ENCODE peak calls at places on chromosomes 2 and 18, in eight cellular contexts. A, S, Q, L, I, R, E and M are unnamed samples.

GRCh38 chr18:52888014-52888413 is 548.0 kb downstream of the DCC start:
- DNase-seq in E (no peak), R (no peak), A (no peak), L (peak; percentile 23), Q (no peak), S (no peak), I (no peak), M (no peak)

GRCh38 chr2:12080360-12080759 is 333.9 kb downstream of the LPIN1 start:
- DNase-seq in L (no peak), E (no peak), R (no peak), S (no peak), Q (no peak), I (no peak), A (no peak), M (no peak)

GRCh38 chr2:195820373-195820772 is 163.3 kb downstream of the SLC39A10 start:
- DNase-seq in L (no peak), S (peak; percentile 43), Q (no peak), A (peak; percentile 74), E (peak; percentile 4), I (no peak), R (peak; percentile 77), M (no peak)

GRCh38 chr2:137886432-137886831 is 77.8 kb upstream of the HNMT start:
- DNase-seq in S (no peak), I (peak; percentile 52), Q (no peak), E (peak; percentile 35), R (no peak), L (peak; percentile 47), A (no peak), M (no peak)

GRCh38 chr2:172251231-172251630 is 148.5 kb upstream of the DLX2 start:
- DNase-seq in E (peak; percentile 37), I (no peak), L (no peak), A (peak; percentile 78), R (peak; percentile 72), S (peak; percentile 80), Q (no peak), M (no peak)

GRCh38 chr2:164514491-164514890 is 106.8 kb downstream of the GRB14 start:
- DNase-seq in S (peak; percentile 56), A (peak; percentile 5), I (no peak), E (peak; percentile 86), L (no peak), Q (no peak), R (no peak), M (no peak)

GRCh38 chr18:51149605-51150429 is 47.7 kb downstream of the MEX3C start:
- DNase-seq in L (no peak), I (no peak), S (peak; percentile 68), R (peak; percentile 62), Q (no peak), A (peak; percentile 83), E (peak; percentile 77), M (no peak)

GRCh38 chr2:156156580-156156979 is 175.9 kb downstream of the NR4A2 start:
- DNase-seq in L (peak; percentile 33), S (no peak), E (no peak), R (no peak), A (peak; percentile 4), I (no peak), Q (no peak), M (no peak)

GRCh38 chr2:191916826-191917225 is 69.9 kb upstream of the CAVIN2 start:
- DNase-seq in Q (no peak), L (no peak), E (no peak), S (no peak), A (peak; percentile 34), I (no peak), R (no peak), M (no peak)

GRCh38 chr18:7590800-7591560 is 23.9 kb downstream of the PTPRM start:
- DNase-seq in A (peak; percentile 65), L (no peak), R (peak; percentile 52), Q (no peak), E (no peak), I (no peak), S (peak; percentile 37), M (no peak)

GRCh38 chr18:13266208-13267100 is 47.9 kb downstream of the LDLRAD4 start:
- DNase-seq in I (no peak), E (no peak), R (no peak), Q (peak; percentile 68), L (no peak), A (peak; percentile 35), S (no peak), M (no peak)

GRCh38 chr2:70901235-70902066 is 34.2 kb upstream of the ATP6V1B1 start:
- DNase-seq in R (peak; percentile 34), S (peak; percentile 58), L (peak; percentile 76), E (no peak), I (no peak), A (peak; percentile 62), Q (no peak), M (no peak)

GRCh38 chr2:95354925-95355324 is 47.6 kb upstream of the FAHD2A start:
- DNase-seq in Q (no peak), A (no peak), I (no peak), S (no peak), E (no peak), R (no peak), L (no peak), M (no peak)

GRCh38 chr2:16566701-16567100 is 98.9 kb downstream of the CYRIA start:
- DNase-seq in S (no peak), L (no peak), R (no peak), Q (no peak), E (no peak), I (no peak), A (no peak), M (no peak)

GRCh38 chr18:48777026-48777736 is 173.6 kb downstream of the SMAD7 start:
- DNase-seq in L (peak; percentile 82), R (peak; percentile 20), Q (peak; percentile 77), A (peak; percentile 61), I (peak; percentile 83), E (peak; percentile 12), S (peak; percentile 33), M (no peak)

GRCh38 chr2:43425659-43426058 is 170.2 kb downstream of the THADA start:
- DNase-seq in Q (no peak), A (no peak), S (no peak), R (no peak), L (no peak), E (no peak), I (peak; percentile 86), M (no peak)
- H3K4me1 ChIP-seq in Q (peaks cover 28% of the 10 kb centered on the region), A (peaks cover 23% of the 10 kb centered on the region), S (peaks cover 4% of the 10 kb centered on the region), R (peaks cover 5% of the 10 kb centered on the region), L (no peaks in the 10 kb centered on the region), E (peaks cover 29% of the 10 kb centered on the region), I (peaks cover 43% of the 10 kb centered on the region), M (peaks cover 49% of the 10 kb centered on the region)

GRCh38 chr2:240719676-240720545 is 28.2 kb downstream of the AQP12A start:
- DNase-seq in I (no peak), S (no peak), E (no peak), Q (no peak), R (no peak), A (no peak), L (no peak), M (no peak)

GRCh38 chr2:240721596-240722180 is 30.0 kb downstream of the AQP12A start:
- DNase-seq in E (no peak), I (no peak), S (no peak), A (no peak), R (no peak), Q (no peak), L (no peak), M (no peak)

GRCh38 chr2:240718896-240719490 is 27.3 kb downstream of the AQP12A start:
- DNase-seq in S (no peak), Q (no peak), R (no peak), L (no peak), I (no peak), E (no peak), A (no peak), M (no peak)

GRCh38 chr2:240722376-240722775 is 30.7 kb downstream of the AQP12A start:
- DNase-seq in I (no peak), A (no peak), E (no peak), S (no peak), L (no peak), Q (no peak), R (no peak), M (no peak)

DNA sequence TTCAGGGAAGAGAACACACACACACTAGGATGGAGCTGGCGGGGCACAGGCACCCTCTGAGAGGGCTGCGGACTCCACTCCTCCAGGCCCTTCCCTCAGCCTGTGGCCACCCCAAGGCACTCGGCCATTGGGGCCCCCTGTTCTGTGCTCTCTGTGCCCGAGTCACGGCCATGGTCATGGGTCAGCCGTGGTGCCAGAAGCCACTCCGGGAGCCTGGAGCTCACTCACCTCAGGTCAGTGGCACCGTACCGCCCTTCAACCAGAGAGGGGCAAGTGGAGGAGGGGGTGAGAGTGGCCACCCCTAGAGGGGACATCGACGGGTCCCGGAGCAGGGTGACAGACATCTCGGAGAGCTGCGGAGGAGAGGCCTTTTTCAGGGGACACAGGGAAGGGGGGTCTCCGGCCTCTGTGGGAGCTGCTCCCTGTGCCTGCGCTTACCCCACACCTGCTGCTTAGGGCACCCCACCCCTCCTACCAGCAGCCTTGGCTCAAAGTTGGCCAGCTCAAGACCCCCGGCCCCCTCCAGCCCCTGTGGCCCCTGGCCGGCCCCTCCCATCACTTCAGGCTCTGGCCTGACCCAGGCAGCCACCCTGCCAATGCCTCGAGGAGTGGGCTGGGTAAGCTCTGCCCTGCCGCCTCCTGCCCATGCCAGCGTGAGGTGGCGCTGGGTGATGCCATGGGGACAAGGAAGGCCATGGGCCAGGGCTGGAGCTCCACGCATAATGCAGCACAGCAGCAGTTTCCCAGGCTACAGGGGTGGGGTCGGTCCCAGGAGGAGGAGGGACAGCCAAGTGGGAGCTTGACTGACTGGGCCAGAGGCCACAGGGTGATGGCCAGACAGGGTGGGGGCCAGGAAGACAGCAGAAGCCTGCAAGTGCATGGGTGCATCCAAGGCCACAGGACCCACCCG is 29.3 kb downstream of the AQP12A start:
- DNase-seq in A (no peak), Q (no peak), S (no peak), I (no peak), E (no peak), L (no peak), R (no peak), M (no peak)
- H3K36me3 ChIP-seq in A (no peaks in the 10 kb centered on the region), Q (no peaks in the 10 kb centered on the region), S (no peaks in the 10 kb centered on the region), I (no peaks in the 10 kb centered on the region), E (no peaks in the 10 kb centered on the region), L (no peaks in the 10 kb centered on the region), R (no peaks in the 10 kb centered on the region), M (no peaks in the 10 kb centered on the region)

DNA sequence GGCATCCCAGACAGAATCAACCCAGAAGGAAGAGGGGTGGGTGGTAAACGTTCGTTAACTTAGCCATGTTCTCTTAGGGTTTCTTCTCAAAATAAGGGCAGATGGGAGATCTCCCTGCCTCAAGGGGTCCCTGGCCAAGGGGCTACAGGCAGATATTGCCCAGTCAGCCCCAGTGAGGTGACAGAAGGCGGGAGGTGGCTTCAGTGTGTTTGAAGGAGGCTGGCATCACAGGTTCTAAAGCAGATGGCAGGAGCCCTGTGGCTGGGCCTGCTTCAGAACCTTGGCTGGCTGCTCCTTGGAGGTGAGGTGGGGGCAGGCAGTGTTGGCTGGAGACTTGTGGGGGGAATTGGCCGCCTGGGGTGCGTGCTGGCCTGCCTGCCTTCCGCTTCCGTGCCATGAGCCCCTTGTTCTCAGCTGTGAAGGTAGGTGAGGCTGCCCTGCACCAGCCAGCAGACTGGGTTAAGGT is 23.5 kb downstream of the HPCAL1 start:
- DNase-seq in Q (no peak), E (no peak), I (no peak), R (no peak), L (no peak), A (no peak), S (no peak), M (no peak)
- H3K4me1 ChIP-seq in Q (peaks cover 70% of the 10 kb centered on the region), E (no peaks in the 10 kb centered on the region), I (peaks cover 6% of the 10 kb centered on the region), R (peaks cover 12% of the 10 kb centered on the region), L (peaks cover 22% of the 10 kb centered on the region), A (peaks cover 13% of the 10 kb centered on the region), S (peaks cover 3% of the 10 kb centered on the region), M (peaks cover 15% of the 10 kb centered on the region)

DNA sequence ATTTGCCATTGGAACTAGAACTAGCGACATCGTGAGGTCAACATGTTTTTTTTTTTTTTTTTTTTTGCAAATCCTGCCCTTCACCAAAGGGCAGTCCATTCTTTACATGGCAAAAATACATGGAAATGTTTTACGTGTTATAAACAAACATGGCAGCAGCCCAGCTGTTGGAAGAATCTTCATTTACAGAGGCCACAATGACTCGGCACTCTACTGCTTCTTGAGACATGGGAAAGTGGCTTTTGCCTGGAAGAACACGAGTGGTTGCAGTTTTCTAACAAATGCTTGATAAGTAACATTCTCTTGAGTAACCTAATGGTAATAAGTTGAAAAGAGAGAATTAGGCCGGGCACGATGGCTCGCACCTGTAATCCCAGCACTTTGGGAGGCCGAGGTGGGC is 22.8 kb upstream of the POLR1B start:
- DNase-seq in I (no peak), Q (no peak), R (no peak), S (no peak), E (no peak), L (no peak), A (no peak), M (no peak)
- H3K36me3 ChIP-seq in I (peaks cover 34% of the 10 kb centered on the region), Q (peaks cover 51% of the 10 kb centered on the region), R (peaks cover 35% of the 10 kb centered on the region), S (peaks cover 18% of the 10 kb centered on the region), E (peaks cover 30% of the 10 kb centered on the region), L (peaks cover 8% of the 10 kb centered on the region), A (peaks cover 35% of the 10 kb centered on the region), M (peaks cover 14% of the 10 kb centered on the region)